ENCODE peak calls at places on chromosomes 11 and 22, in eight cellular contexts. A is CD8-positive, alpha-beta memory T cell; S is body of pancreas; Y is aorta; O is CD8-positive, alpha-beta T cell; P is IMR-90; K is left ventricle myocardium inferior; R is heart left ventricle. V is an unnamed sample. For H3K4me1 and H3K9me3, the result is how much of the 10 kb centered on the place peaks cover.

GRCh38 chr11:35362571-35362980 is 56.8 kb downstream of the SLC1A2 start:
- DNase-seq in K (no peak), R (no peak), Y (no peak), P (peak), O (no peak), A (no peak), S (no peak), V (no peak)

GRCh38 chr22:44738347-44738715 is 14.0 kb upstream of the ARHGAP8 start:
- DNase-seq in K (no peak), P (peak), A (no peak), O (no peak), Y (no peak), S (no peak), R (no peak), V (no peak)

GRCh38 chr22:24994070-24994763 is 41.7 kb downstream of the KIAA1671 start:
- DNase-seq in K (no peak), A (no peak), P (no peak), O (no peak), R (no peak), Y (no peak), S (no peak), V (no peak)

GRCh38 chr11:292211-293121 is 3.5 kb downstream of the PGGHG start:
- DNase-seq in S (no peak), K (peak), O (no peak), Y (peak), P (no peak), A (no peak), R (peak), V (peak)

GRCh38 chr11:65219930-65220213 is 38.1 kb downstream of the CAPN1 start:
- DNase-seq in S (no peak), A (no peak), K (no peak), R (no peak), P (no peak), O (no peak), Y (no peak), V (no peak)

GRCh38 chr11:35558468-35558867 is 33.1 kb upstream of the PAMR1 start:
- DNase-seq in A (no peak), Y (no peak), O (no peak), K (no peak), R (no peak), S (no peak), P (peak), V (no peak)

GRCh38 chr11:33701831-33702230 is 1.2 kb upstream of the C11orf91 start:
- DNase-seq in K (no peak), P (peak), O (no peak), A (no peak), Y (no peak), R (no peak), S (peak), V (no peak)

GRCh38 chr11:114610984-114611944 is 15.7 kb upstream of the NXPE4 start:
- DNase-seq in K (no peak), O (no peak), P (peak), Y (no peak), R (no peak), S (no peak), A (no peak), V (no peak)

GRCh38 chr22:22887621-22888503 is at the start of gene IGLL5:
- DNase-seq in P (no peak), S (no peak), R (no peak), O (peak), K (no peak), Y (no peak), A (no peak), V (no peak)

GRCh38 chr11:19864141-19865120 is 151.8 kb downstream of the NAV2 start:
- DNase-seq in Y (no peak), R (no peak), K (no peak), O (no peak), S (peak), A (no peak), P (no peak), V (no peak)

GRCh38 chr22:44736581-44737413 is 15.6 kb upstream of the ARHGAP8 start:
- DNase-seq in S (no peak), A (no peak), O (no peak), Y (no peak), R (peak), P (peak), K (no peak), V (no peak)

GRCh38 chr22:24697671-24698082 is 76.8 kb downstream of the PIWIL3 start:
- DNase-seq in O (no peak), R (no peak), A (no peak), K (peak), S (peak), P (no peak), Y (no peak), V (peak)

GRCh38 chr11:66915866-66916265 is 42.3 kb downstream of the PC start:
- DNase-seq in O (no peak), A (no peak), Y (peak), R (no peak), K (no peak), P (no peak), S (no peak), V (no peak)

GRCh38 chr11:17765381-17766359 is 31.1 kb downstream of the KCNC1 start:
- DNase-seq in P (peak), K (no peak), O (no peak), A (no peak), Y (peak), R (no peak), S (no peak), V (peak)

GRCh38 chr11:115924744-115925567 is 420.7 kb upstream of the CADM1 start:
- DNase-seq in O (no peak), P (peak), R (no peak), S (no peak), A (no peak), K (no peak), Y (no peak), V (no peak)

GRCh38 chr22:33272180-33272579 is 214.0 kb upstream of the SYN3 start:
- DNase-seq in O (no peak), P (no peak), K (no peak), R (no peak), S (peak), Y (no peak), A (no peak), V (no peak)

GRCh38 chr22:22235564-22235963 is 9.0 kb upstream of the VPREB1 start:
- DNase-seq in K (no peak), R (no peak), A (peak), O (peak), P (no peak), S (peak), Y (no peak), V (no peak)

GRCh38 chr11:12818333-12819015 is 144.3 kb downstream of the TEAD1 start:
- DNase-seq in Y (no peak), O (no peak), P (peak), S (no peak), R (no peak), K (peak), A (no peak), V (no peak)

GRCh38 chr11:12361650-12362049 is 15.7 kb upstream of the PARVA start:
- DNase-seq in Y (no peak), P (peak), O (no peak), K (no peak), R (no peak), S (no peak), A (no peak), V (no peak)

GRCh38 chr22:39444247-39444800 is 12.5 kb upstream of the MGAT3 start:
- DNase-seq in R (no peak), O (no peak), A (no peak), S (no peak), K (no peak), P (no peak), Y (no peak), V (no peak)

GRCh38 chr22:42871146-42872050 is 14.3 kb upstream of the ARFGAP3 start:
- DNase-seq in S (no peak), O (no peak), P (no peak), K (no peak), Y (no peak), R (no peak), A (no peak), V (no peak)

GRCh38 chr11:131980878-131981668 is 610.7 kb downstream of the NTM start:
- DNase-seq in Y (no peak), K (no peak), O (no peak), S (no peak), A (no peak), R (no peak), P (no peak), V (no peak)

GRCh38 chr11:17476317-17477083 is at the start of gene ABCC8:
- DNase-seq in K (no peak), A (no peak), P (no peak), O (no peak), R (no peak), Y (no peak), S (no peak), V (no peak)

GRCh38 chr11:33904128-33904527 is 12.3 kb upstream of the LMO2 start:
- DNase-seq in Y (no peak), A (no peak), P (no peak), S (no peak), R (no peak), K (no peak), O (no peak), V (no peak)

GRCh38 chr11:134596404-134596803 is 184.4 kb upstream of the B3GAT1 start:
- DNase-seq in A (no peak), P (no peak), S (no peak), Y (no peak), R (no peak), O (no peak), K (no peak), V (no peak)

GRCh38 chr22:44689173-44689572 is 12.8 kb upstream of the PRR5 start:
- DNase-seq in S (no peak), A (no peak), Y (no peak), K (no peak), O (no peak), P (peak), R (no peak), V (no peak)

GRCh38 chr22:30191049-30191701 is 55.4 kb downstream of the LIF start:
- DNase-seq in R (no peak), A (no peak), K (no peak), O (no peak), Y (no peak), P (peak), S (no peak), V (no peak)

GRCh38 chr11:26087095-26087935 is 244.6 kb upstream of the ANO3 start:
- DNase-seq in R (no peak), Y (no peak), O (no peak), P (no peak), K (no peak), S (no peak), A (no peak), V (no peak)

GRCh38 chr11:117179048-117179999 is 781 bp downstream of the SIDT2 start:
- DNase-seq in R (no peak), S (no peak), A (peak), P (no peak), O (peak), Y (peak), K (peak), V (peak)

GRCh38 chr11:134290646-134291045 is 14.5 kb downstream of the GLB1L3 start:
- DNase-seq in A (no peak), O (no peak), Y (no peak), S (no peak), R (no peak), K (no peak), P (no peak), V (no peak)

GRCh38 chr11:77236901-77237300 is 64.6 kb downstream of the GDPD4 start:
- DNase-seq in O (no peak), A (no peak), P (peak), S (no peak), R (no peak), Y (no peak), K (no peak), V (no peak)

GRCh38 chr11:118979434-118979833 is 7.9 kb downstream of the FOXR1 start:
- DNase-seq in P (no peak), Y (no peak), K (no peak), O (no peak), A (no peak), R (no peak), S (no peak), V (no peak)

GRCh38 chr22:29907753-29908515 is 25.0 kb downstream of the MTMR3 start:
- DNase-seq in K (peak), Y (peak), O (peak), P (peak), R (peak), S (peak), A (no peak), V (peak)

GRCh38 chr11:46294365-46295309 is 17.2 kb downstream of the CREB3L1 start:
- DNase-seq in Y (no peak), S (no peak), K (no peak), A (no peak), O (no peak), P (peak), R (no peak), V (no peak)

GRCh38 chr11:115656041-115656440 is 151.8 kb upstream of the CADM1 start:
- DNase-seq in O (no peak), Y (no peak), A (no peak), R (no peak), K (no peak), S (no peak), P (no peak), V (no peak)

GRCh38 chr22:43205261-43205691 is 18.3 kb upstream of the TTLL12 start:
- DNase-seq in O (no peak), Y (peak), A (peak), P (no peak), K (no peak), R (peak), S (no peak), V (peak)

GRCh38 chr11:122731500-122731913 is 76.0 kb downstream of the UBASH3B start:
- DNase-seq in Y (no peak), A (no peak), S (no peak), O (no peak), R (no peak), P (peak), K (no peak), V (no peak)

GRCh38 chr11:122727101-122727929 is 71.8 kb downstream of the UBASH3B start:
- DNase-seq in K (no peak), P (no peak), R (no peak), S (no peak), Y (no peak), A (peak), O (peak), V (no peak)

GRCh38 chr11:122733301-122733686 is 77.8 kb downstream of the UBASH3B start:
- DNase-seq in O (no peak), A (no peak), S (peak), P (peak), Y (no peak), K (peak), R (no peak), V (peak)

GRCh38 chr11:122732342-122733300 is 77.1 kb downstream of the UBASH3B start:
- DNase-seq in R (no peak), S (no peak), Y (no peak), P (no peak), K (no peak), A (no peak), O (no peak), V (no peak)

DNA sequence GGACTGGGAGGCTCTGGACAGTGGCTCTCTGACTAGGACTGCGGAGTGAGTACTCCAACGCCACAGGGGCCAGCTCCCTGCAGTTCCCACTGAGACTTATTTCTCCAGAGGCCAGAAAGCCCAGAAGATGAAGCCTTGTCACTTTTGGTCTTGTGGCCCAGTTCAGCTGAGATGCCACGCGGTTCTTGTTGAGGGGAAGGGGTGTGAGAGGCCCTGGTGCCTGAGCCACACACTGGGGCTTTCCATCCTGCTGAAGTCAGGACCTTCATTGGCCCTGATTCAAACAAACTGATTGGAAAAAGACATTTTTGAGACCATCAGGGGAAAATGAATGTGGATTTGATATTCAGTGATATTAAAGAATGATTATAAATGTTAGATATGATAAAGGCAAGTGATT is 73.6 kb downstream of the UBASH3B start:
- DNase-seq in S (no peak), P (no peak), A (no peak), R (no peak), K (no peak), O (no peak), Y (no peak), V (no peak)
- H3K4me1 ChIP-seq in S (under half), P (under half), A (half or more), R (under half), K (under half), O (half or more), Y (under half), V (under half)

GRCh38 chr11:62879150-62879549 is 1.5 kb upstream of the SLC3A2 start:
- DNase-seq in S (no peak), K (no peak), Y (no peak), O (no peak), R (no peak), P (no peak), A (no peak), V (no peak)
- H3K4me3 ChIP-seq in S (no peak), K (no peak), Y (no peak), O (no peak), R (peak), P (no peak), A (no peak), V (no peak)

GRCh38 chr22:48588151-48588880 is 1239.4 kb downstream of the BRD1 start:
- DNase-seq in S (no peak), K (no peak), A (no peak), R (peak), O (no peak), Y (no peak), P (no peak), V (peak)

GRCh38 chr22:48591286-48592065 is 1236.2 kb downstream of the BRD1 start:
- DNase-seq in Y (no peak), S (no peak), O (no peak), K (no peak), P (no peak), A (no peak), R (peak), V (no peak)

GRCh38 chr22:48588881-48589450 is 1238.7 kb downstream of the BRD1 start:
- DNase-seq in O (no peak), K (no peak), A (no peak), S (no peak), P (no peak), Y (no peak), R (no peak), V (peak)

GRCh38 chr22:48592066-48592345 is 1235.7 kb downstream of the BRD1 start:
- DNase-seq in R (no peak), O (no peak), A (no peak), P (no peak), K (no peak), S (no peak), Y (no peak), V (no peak)

DNA sequence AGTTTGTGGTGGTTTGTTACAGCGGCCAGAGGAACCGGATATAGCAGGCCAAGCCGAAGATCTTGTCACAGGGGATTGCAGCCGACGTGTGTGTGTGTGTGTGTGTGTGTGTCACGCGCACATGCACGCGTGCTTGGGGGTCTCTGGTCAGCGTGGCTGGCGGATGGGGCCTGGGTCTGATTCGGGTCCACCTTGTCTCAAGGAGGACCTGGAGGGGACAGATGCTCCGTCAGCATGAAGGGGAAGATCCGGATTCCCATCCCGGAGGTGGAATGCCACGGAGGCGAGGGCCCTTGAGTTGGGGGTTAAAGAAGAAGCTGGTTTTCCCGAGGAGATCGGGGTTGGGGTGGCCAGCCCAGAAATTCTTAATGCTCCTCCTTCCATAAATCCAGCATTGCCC is 1237.8 kb downstream of the BRD1 start:
- DNase-seq in R (peak), P (no peak), K (no peak), Y (no peak), O (no peak), A (no peak), S (no peak), V (peak)
- H3K9me3 ChIP-seq in R (under half), P (half or more), K (under half), Y (under half), O (under half), A (under half), S (under half), V (under half)

DNA sequence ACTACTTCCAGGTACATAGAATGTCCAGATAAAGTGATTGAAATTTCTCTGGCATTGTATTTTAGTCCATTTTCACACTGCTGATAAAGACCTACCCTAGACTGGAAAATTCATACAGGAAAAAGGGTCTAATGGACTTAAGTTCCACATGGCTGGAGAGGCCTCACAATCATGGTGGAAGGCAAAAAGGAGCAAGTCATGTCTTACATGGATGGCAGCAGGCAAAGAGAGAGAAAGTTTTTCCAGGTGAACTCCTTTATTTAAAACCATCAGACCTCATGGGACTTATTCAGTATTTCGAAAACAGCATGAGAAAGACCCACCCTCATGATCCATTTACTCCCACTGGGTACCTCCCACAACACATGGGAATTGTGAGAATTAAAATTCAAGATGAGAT is 1359.7 kb upstream of the RAG2 start:
- DNase-seq in P (no peak), O (no peak), R (no peak), A (no peak), S (no peak), K (no peak), Y (no peak), V (no peak)
- H3K4me1 ChIP-seq in P (under half), O (under half), R (under half), A (under half), S (under half), K (under half), Y (under half), V (under half)

GRCh38 chr11:120181446-120181992 is 29.3 kb upstream of the OAF start:
- DNase-seq in Y (peak), K (no peak), P (no peak), A (no peak), O (no peak), S (no peak), R (peak), V (no peak)
- H3K4me3 ChIP-seq in Y (no peak), K (no peak), P (no peak), A (no peak), O (no peak), S (no peak), R (no peak), V (no peak)

DNA sequence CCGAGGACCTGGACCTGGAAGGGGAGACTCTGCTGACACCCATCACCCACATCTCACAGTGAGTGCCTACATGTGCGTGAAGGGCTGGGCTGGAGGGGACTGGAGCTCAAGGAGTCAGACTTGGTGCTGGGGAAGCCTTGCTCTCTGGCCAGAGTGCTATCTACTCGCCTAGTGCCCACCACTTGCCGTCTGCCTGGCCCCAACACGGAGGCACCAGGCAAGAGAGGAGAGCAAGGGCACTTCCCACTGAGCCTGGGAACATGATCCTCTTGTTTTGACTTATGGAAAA is 37.8 kb downstream of the KCNQ1OT1 start:
- DNase-seq in K (no peak), Y (no peak), A (no peak), O (no peak), R (no peak), P (no peak), S (no peak), V (no peak)
- H3K9me3 ChIP-seq in K (half or more), Y (under half), A (under half), O (under half), R (under half), P (under half), S (under half), V (under half)